ENCODE peak calls at places on chromosome 16, in seven cellular contexts. X is M059J, Q is lower leg skin, T is transverse colon, F is progenitor cell of endocrine pancreas, R is EL, G is EH. A is an unnamed sample.
A peak's percentile ranks its signal among the peaks of the same experiment; 100 is the strongest.

GRCh38 chr16:81347425-81347824 is 32.7 kb downstream of the GAN start:
- DNase-seq in F (no peak), Q (no peak), G (no peak), T (no peak), R (no peak), X (no peak), A (no peak)

GRCh38 chr16:73196670-73197069 is 148.7 kb upstream of the ZFHX3 start:
- DNase-seq in X (peak; percentile 67), F (no peak), T (peak; percentile 75), R (peak; percentile 58), Q (peak; percentile 62), G (peak; percentile 65), A (peak; percentile 66)

GRCh38 chr16:14003119-14003570 is 68.0 kb upstream of the MRTFB start:
- DNase-seq in G (peak; percentile 84), R (peak; percentile 81), F (no peak), T (peak; percentile 29), X (peak; percentile 80), Q (peak; percentile 75), A (peak; percentile 34)

GRCh38 chr16:71627631-71628236 is 1.8 kb downstream of the MARVELD3 start:
- DNase-seq in G (no peak), T (peak; percentile 28), Q (no peak), X (no peak), F (no peak), R (no peak), A (peak; percentile 57)

GRCh38 chr16:24253192-24253591 is 2.9 kb upstream of the CACNG3 start:
- DNase-seq in G (peak; percentile 3), R (peak; percentile 30), X (peak; percentile 26), T (peak; percentile 10), Q (no peak), F (peak; percentile 14), A (peak; percentile 26)

GRCh38 chr16:66364117-66364958 is 2.2 kb upstream of the CDH5 start:
- DNase-seq in F (no peak), T (peak; percentile 38), G (peak; percentile 54), Q (peak; percentile 68), R (no peak), X (no peak), A (peak; percentile 53)

GRCh38 chr16:89121691-89122321 is 28.2 kb downstream of the ACSF3 start:
- DNase-seq in F (no peak), R (no peak), T (no peak), X (no peak), G (no peak), Q (no peak), A (no peak)

GRCh38 chr16:85526132-85526731 is 86.9 kb upstream of the GSE1 start:
- DNase-seq in R (no peak), G (no peak), X (no peak), Q (no peak), T (no peak), F (no peak), A (no peak)

GRCh38 chr16:1212616-1213194 is 12.4 kb downstream of the TPSG1 start:
- DNase-seq in R (no peak), G (no peak), T (no peak), Q (no peak), F (no peak), X (no peak), A (no peak)

GRCh38 chr16:84785843-84786538 is 33.8 kb upstream of the CRISPLD2 start:
- DNase-seq in X (no peak), Q (no peak), R (peak; percentile 37), T (peak; percentile 55), F (no peak), G (peak; percentile 64), A (peak; percentile 63)

GRCh38 chr16:2190002-2190658 is 6.3 kb downstream of the CASKIN1 start:
- DNase-seq in X (no peak), Q (no peak), F (no peak), G (no peak), T (no peak), R (no peak), A (no peak)

GRCh38 chr16:85447657-85448313 is 165.3 kb upstream of the GSE1 start:
- DNase-seq in R (no peak), T (no peak), G (no peak), Q (no peak), X (no peak), F (no peak), A (no peak)

GRCh38 chr16:2009302-2009711 is 314 bp downstream of the ZNF598 start:
- DNase-seq in F (no peak), R (no peak), X (no peak), T (no peak), G (peak; percentile 16), Q (no peak), A (no peak)

GRCh38 chr16:81324808-81325207 is 10.0 kb downstream of the GAN start:
- DNase-seq in Q (no peak), G (peak; percentile 63), X (peak; percentile 16), T (no peak), R (peak; percentile 47), F (no peak), A (no peak)

GRCh38 chr16:81170824-81171223 is 67.7 kb upstream of the BCO1 start:
- DNase-seq in F (peak; percentile 54), T (no peak), Q (no peak), G (no peak), X (no peak), R (no peak), A (no peak)

GRCh38 chr16:9102379-9102778 is 10.9 kb downstream of the HAPSTR1 start:
- DNase-seq in F (no peak), T (no peak), Q (no peak), R (peak; percentile 93), G (peak; percentile 95), X (peak; percentile 83), A (no peak)

GRCh38 chr16:17211797-17212196 is 259.0 kb downstream of the XYLT1 start:
- DNase-seq in R (no peak), X (peak; percentile 31), T (no peak), Q (no peak), F (no peak), G (no peak), A (no peak)

GRCh38 chr16:53692146-53692545 is 11.5 kb downstream of the RPGRIP1L start:
- DNase-seq in F (no peak), X (no peak), Q (no peak), T (no peak), G (peak; percentile 57), R (no peak), A (no peak)

GRCh38 chr16:8869212-8869987 is 594 bp upstream of the CARHSP1 start:
- DNase-seq in G (no peak), Q (no peak), T (no peak), R (no peak), X (no peak), F (no peak), A (no peak)

GRCh38 chr16:15059324-15059723 is 3.5 kb upstream of the NTAN1 start:
- DNase-seq in Q (no peak), F (no peak), R (no peak), T (no peak), X (no peak), G (no peak), A (no peak)

GRCh38 chr16:24514096-24514495 is 25.3 kb upstream of the RBBP6 start:
- DNase-seq in X (no peak), G (no peak), R (no peak), T (no peak), F (no peak), Q (no peak), A (no peak)